ENCODE peak calls at places on chromosomes 2 and 18, in five cellular contexts. F is endodermal cell, Z is tibial artery, H is lung, R is WERI-Rb-1. A is an unnamed sample.

GRCh38 chr2:106269591-106270291 is 75.6 kb upstream of the UXS1 start:
- DNase-seq in R (no peak), F (no peak), Z (no peak), H (peak), A (peak)

GRCh38 chr2:9483107-9483506 is 8.8 kb downstream of the IAH1 start:
- DNase-seq in F (no peak), Z (no peak), R (no peak), H (no peak), A (no peak)

GRCh38 chr2:232328516-232329460 is 49.8 kb upstream of the ALPP start:
- DNase-seq in Z (peak), R (no peak), F (peak), H (no peak), A (no peak)

GRCh38 chr2:16247371-16248177 is 307.2 kb downstream of the MYCN start:
- DNase-seq in H (no peak), R (no peak), F (no peak), Z (no peak), A (no peak)

GRCh38 chr2:30238143-30238800 is 6.9 kb downstream of the LBH start:
- DNase-seq in F (no peak), Z (no peak), H (no peak), R (no peak), A (peak)

GRCh38 chr2:173187911-173188788 is 112.5 kb downstream of the MAP3K20 start:
- DNase-seq in Z (no peak), R (no peak), F (no peak), H (no peak), A (no peak)

GRCh38 chr2:23620841-23621341 is 235.9 kb downstream of the KLHL29 start:
- DNase-seq in H (no peak), Z (peak), R (peak), F (no peak), A (no peak)

GRCh38 chr2:161943012-161943411 is 131.0 kb downstream of the DPP4 start:
- DNase-seq in R (no peak), Z (no peak), H (no peak), F (no peak), A (no peak)

GRCh38 chr2:26911911-26912861 is 58.3 kb upstream of the MAPRE3 start:
- DNase-seq in H (no peak), F (peak), Z (no peak), R (no peak), A (peak)
- H3K4me3 ChIP-seq in H (no peak), F (no peak), Z (no peak), R (no peak), A (peak)

GRCh38 chr2:135183822-135184221 is 131.7 kb downstream of the RAB3GAP1 start:
- DNase-seq in F (no peak), H (no peak), Z (no peak), R (no peak), A (no peak)

GRCh38 chr2:135182190-135182589 is 130.1 kb downstream of the RAB3GAP1 start:
- DNase-seq in R (peak), F (no peak), Z (no peak), H (no peak), A (peak)

GRCh38 chr2:135189148-135189547 is 137.1 kb downstream of the RAB3GAP1 start:
- DNase-seq in F (no peak), H (no peak), R (no peak), Z (no peak), A (no peak)

GRCh38 chr2:135182601-135183000 is 130.5 kb downstream of the RAB3GAP1 start:
- DNase-seq in R (no peak), H (no peak), Z (no peak), F (no peak), A (no peak)

DNA sequence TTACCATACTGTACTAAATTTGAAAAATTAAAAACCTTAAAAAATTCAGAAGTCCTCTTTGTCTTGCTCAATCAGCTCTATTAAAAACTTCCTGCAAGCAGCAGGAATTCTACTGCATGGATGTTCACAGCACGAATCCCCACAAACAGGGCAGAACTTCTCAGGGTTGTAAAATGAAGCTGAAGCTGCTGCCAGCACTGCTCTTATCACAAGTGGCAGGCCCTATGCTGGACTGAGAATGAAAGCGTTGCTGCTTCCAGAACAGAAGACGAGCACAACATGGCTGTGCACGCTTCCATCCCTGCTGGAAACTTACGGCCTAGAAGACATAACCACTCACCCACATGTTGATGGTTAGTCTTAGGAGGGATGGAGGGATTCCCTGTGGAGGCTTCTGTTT is 134.0 kb downstream of the RAB3GAP1 start:
- DNase-seq in F (no peak), R (no peak), H (no peak), Z (no peak), A (no peak)
- H3K27ac ChIP-seq in F (no peak), R (no peak), H (no peak), Z (no peak), A (no peak)

GRCh38 chr2:229268626-229269025 is 2.5 kb downstream of the PID1 start:
- DNase-seq in H (no peak), F (no peak), R (no peak), Z (no peak), A (no peak)
- H3K4me3 ChIP-seq in H (no peak), F (no peak), R (no peak), Z (peak), A (no peak)

DNA sequence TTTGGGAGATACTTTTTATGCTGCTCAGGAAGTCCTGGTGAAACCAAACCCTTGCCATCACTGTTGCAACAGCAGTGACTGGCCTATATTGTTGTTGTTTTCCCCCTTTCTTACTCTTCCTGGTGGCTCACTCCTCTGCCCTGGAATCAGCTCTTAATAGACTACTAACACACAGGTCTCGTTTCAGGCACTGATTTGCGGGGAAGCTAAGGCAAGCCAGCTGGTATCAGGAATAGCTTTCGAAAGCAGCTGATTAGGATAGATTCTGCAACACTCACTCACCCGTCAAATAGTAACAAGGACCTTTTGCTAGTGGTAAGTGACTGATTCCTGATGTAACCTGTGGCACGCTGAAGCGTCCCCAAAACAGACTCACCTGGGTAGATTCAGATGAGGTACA is 360.4 kb downstream of the PLCL1 start:
- DNase-seq in H (no peak), R (no peak), Z (no peak), F (no peak), A (no peak)
- H3K27ac ChIP-seq in H (no peak), R (no peak), Z (no peak), F (no peak), A (no peak)

DNA sequence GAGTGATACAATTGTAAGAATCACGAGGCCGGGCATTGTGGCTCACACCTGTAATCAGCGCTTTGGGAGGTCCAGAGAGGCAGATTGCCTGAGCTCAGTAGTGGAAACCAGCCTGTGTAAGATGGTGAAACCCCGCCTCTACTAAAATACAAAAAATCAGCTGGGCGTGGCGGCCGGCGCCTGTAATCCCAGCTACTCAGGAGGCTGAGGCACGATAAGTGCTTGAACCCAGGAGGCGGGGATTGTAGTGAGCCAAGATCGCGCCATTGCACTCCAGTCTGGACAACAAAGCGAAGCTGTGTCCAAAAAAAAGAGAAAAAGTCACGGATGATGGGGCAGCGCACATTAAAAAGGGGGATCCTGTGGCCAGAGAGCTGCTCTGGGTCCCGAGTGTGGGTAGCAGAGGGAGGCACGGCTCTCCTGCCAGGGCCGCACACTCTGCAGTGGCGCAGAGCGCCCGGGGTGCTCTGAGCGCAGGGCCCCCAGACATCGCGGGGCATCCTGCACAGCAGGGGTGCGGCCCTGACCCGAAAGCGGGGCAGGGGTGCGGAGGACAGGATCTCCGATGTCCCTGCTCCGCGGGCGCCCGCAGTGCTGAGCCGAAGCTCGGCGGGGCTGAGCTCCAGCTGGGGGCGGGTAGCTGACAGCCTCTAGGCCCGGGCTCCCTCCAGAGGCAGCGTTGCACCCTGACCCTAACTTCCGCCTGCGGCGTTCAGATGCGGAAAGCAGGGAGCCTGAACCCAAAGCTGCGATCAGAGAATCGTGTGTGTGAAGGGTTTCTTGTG is 30.4 kb upstream of the RAB6D start:
- DNase-seq in R (no peak), Z (no peak), F (peak), H (no peak), A (peak)
- H3K4me3 ChIP-seq in R (no peak), Z (no peak), F (no peak), H (no peak), A (peak)

DNA sequence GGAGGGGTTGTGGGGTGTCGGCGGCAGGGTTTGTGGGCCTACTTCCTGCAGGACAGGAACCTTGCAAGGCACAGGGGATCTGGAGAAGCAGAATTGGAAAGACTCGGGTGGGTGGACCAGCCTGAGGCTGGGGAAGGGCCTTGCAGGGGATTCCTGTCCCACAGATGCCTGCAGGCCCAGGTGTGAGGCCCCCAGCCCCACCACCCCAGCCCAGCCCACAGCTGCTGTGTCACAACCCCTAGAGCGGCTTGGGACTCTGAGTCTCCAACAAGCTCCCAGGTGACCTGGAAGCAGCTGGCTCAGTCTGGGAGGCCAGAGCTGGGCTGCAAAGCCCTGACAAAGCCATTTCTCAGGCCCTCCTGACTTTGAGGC is 93.1 kb downstream of the ZFP36L2 start:
- DNase-seq in R (no peak), F (no peak), H (no peak), Z (no peak), A (no peak)
- H3K27ac ChIP-seq in R (no peak), F (no peak), H (no peak), Z (no peak), A (no peak)

GRCh38 chr2:213148572-213149331 is 2.7 kb downstream of the IKZF2 start:
- DNase-seq in R (no peak), F (no peak), Z (no peak), H (no peak), A (no peak)
- H3K4me3 ChIP-seq in R (no peak), F (peak), Z (peak), H (no peak), A (peak)

GRCh38 chr18:2325308-2325849 is 245.9 kb downstream of the METTL4 start:
- DNase-seq in F (no peak), H (no peak), Z (no peak), R (no peak), A (no peak)

GRCh38 chr18:2324459-2324858 is 246.8 kb downstream of the METTL4 start:
- DNase-seq in F (no peak), Z (no peak), H (no peak), R (no peak), A (no peak)

GRCh38 chr18:2326999-2327398 is 244.3 kb downstream of the METTL4 start:
- DNase-seq in H (no peak), F (no peak), R (no peak), Z (no peak), A (no peak)

GRCh38 chr18:2330764-2331163 is 240.5 kb downstream of the METTL4 start:
- DNase-seq in H (no peak), F (no peak), Z (no peak), R (no peak), A (no peak)

DNA sequence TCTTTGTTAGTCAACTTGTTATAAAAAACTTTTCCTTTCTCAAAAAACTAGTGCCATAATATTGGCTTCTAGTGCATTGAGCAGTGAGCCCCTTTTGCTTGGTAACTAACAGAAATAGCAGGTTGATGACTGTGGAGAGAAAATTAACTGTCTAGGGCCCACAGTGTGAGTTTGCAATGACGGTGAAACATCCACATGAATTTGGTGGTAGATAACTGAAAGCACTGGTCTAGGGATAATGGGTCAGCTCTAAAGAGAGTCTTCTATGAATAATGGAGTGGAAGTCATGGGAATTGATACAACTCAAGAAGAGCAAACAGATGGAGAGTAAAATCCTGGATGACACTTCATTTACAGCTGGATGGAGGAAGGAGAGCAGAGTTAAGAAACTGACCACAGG is 245.4 kb downstream of the METTL4 start:
- DNase-seq in F (no peak), Z (no peak), R (no peak), H (no peak), A (no peak)
- H3K27ac ChIP-seq in F (no peak), Z (no peak), R (no peak), H (no peak), A (no peak)

DNA sequence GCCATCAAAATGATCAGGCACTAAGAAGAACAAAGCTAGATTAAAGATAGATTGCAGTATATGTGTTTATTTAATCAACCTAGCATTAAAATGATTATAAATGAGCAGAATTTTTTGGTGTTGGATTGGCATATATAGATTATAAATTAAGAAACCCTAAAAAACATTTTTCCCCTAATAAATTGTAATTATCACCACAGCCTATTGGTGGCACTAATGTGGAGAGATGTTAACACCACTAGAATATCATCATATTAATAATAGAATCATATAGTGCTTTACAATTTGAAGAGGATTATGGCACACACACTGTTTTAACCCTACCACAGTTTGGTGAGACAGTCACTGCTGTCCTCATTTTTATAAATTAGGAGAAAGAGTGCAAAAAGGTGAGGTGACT is 112.4 kb upstream of the RND3 start:
- DNase-seq in H (no peak), Z (no peak), F (no peak), R (no peak), A (no peak)
- H3K4me3 ChIP-seq in H (no peak), Z (no peak), F (no peak), R (no peak), A (no peak)